ENCODE peak calls at places on chromosome 12, in six cellular contexts. D is ovary, K is body of pancreas, R is endothelial cell of umbilical vein, W is lower leg skin, V is heart left ventricle. G is an unnamed sample.

GRCh38 chr12:93116632-93117031 is 187.5 kb upstream of the EEA1 start:
- DNase-seq in R (no peak), D (no peak), W (no peak), K (no peak), V (no peak), G (no peak)

GRCh38 chr12:56391721-56392120 is 29.1 kb upstream of the APOF start:
- DNase-seq in V (no peak), W (no peak), D (no peak), R (no peak), K (no peak), G (no peak)

GRCh38 chr12:70459786-70460185 is 93.7 kb downstream of the KCNMB4 start:
- DNase-seq in K (no peak), R (no peak), W (no peak), V (no peak), D (no peak), G (no peak)

GRCh38 chr12:59405992-59406391 is 189.8 kb upstream of the SLC16A7 start:
- DNase-seq in D (no peak), W (no peak), R (no peak), V (no peak), K (no peak), G (no peak)

GRCh38 chr12:87112946-87113345 is 856.8 kb upstream of the MGAT4C start:
- DNase-seq in W (no peak), R (no peak), K (no peak), V (no peak), D (no peak), G (no peak)

GRCh38 chr12:18403182-18403581 is 141.9 kb downstream of the PIK3C2G start:
- DNase-seq in D (no peak), V (no peak), W (no peak), K (no peak), R (no peak), G (no peak)

GRCh38 chr12:1670815-1671268 is 20.0 kb upstream of the ADIPOR2 start:
- DNase-seq in D (no peak), V (no peak), W (no peak), R (no peak), K (no peak), G (no peak)

GRCh38 chr12:593396-593976 is 69.8 kb downstream of the NINJ2 start:
- DNase-seq in W (no peak), R (no peak), K (no peak), D (no peak), V (no peak), G (peak; percentile 36)

GRCh38 chr12:1533205-1533601 is 61.2 kb downstream of the FBXL14 start:
- DNase-seq in K (no peak), R (no peak), W (no peak), V (no peak), D (no peak), G (peak; percentile 39)

GRCh38 chr12:26732010-26732908 is 100.7 kb downstream of the ITPR2 start:
- DNase-seq in D (no peak), V (no peak), K (no peak), W (no peak), R (no peak), G (no peak)

GRCh38 chr12:46064548-46064947 is 74.2 kb upstream of the SCAF11 start:
- DNase-seq in W (no peak), R (no peak), V (no peak), K (no peak), D (no peak), G (no peak)

GRCh38 chr12:62537544-62537943 is 70.9 kb downstream of the MON2 start:
- DNase-seq in K (peak; percentile 52), D (peak; percentile 32), W (no peak), R (peak; percentile 78), V (peak; percentile 32), G (peak; percentile 14)

GRCh38 chr12:70919597-70920035 is 922 bp downstream of the PTPRR start:
- DNase-seq in R (no peak), D (no peak), V (no peak), W (no peak), K (no peak), G (no peak)

GRCh38 chr12:50567926-50568325 is 63.1 kb downstream of the DIP2B start:
- DNase-seq in R (peak; percentile 28), W (no peak), D (no peak), V (no peak), K (no peak), G (no peak)

GRCh38 chr12:72511906-72512305 is 239.7 kb downstream of the TRHDE start:
- DNase-seq in K (peak; percentile 38), R (no peak), V (no peak), D (no peak), W (no peak), G (no peak)

GRCh38 chr12:75981247-75981646 is 50.3 kb downstream of the PHLDA1 start:
- DNase-seq in V (no peak), R (peak; percentile 86), K (peak; percentile 14), D (no peak), W (no peak), G (no peak)

GRCh38 chr12:1531654-1532366 is 62.6 kb downstream of the FBXL14 start:
- DNase-seq in W (no peak), R (no peak), K (no peak), D (no peak), V (no peak), G (peak; percentile 41)

GRCh38 chr12:91105807-91106206 is 5.5 kb downstream of the LUM start:
- DNase-seq in D (no peak), W (no peak), R (no peak), K (no peak), V (no peak), G (no peak)

GRCh38 chr12:106139422-106140141 is 828 bp upstream of the NUAK1 start:
- DNase-seq in R (peak; percentile 79), V (peak; percentile 78), K (peak; percentile 90), W (peak; percentile 58), D (peak; percentile 82), G (no peak)

GRCh38 chr12:22014783-22015144 is 31.3 kb upstream of the CMAS start:
- DNase-seq in R (peak; percentile 18), W (no peak), V (peak; percentile 13), K (no peak), D (no peak), G (no peak)

GRCh38 chr12:132617822-132618682 is 524 bp upstream of the P2RX2 start:
- DNase-seq in V (no peak), W (no peak), R (no peak), K (no peak), D (no peak), G (no peak)

GRCh38 chr12:132465269-132466190 is 24.4 kb upstream of the FBRSL1 start:
- DNase-seq in R (no peak), D (no peak), V (no peak), K (no peak), W (no peak), G (no peak)

GRCh38 chr12:132539016-132539773 is 49.2 kb downstream of the FBRSL1 start:
- DNase-seq in V (no peak), K (no peak), R (no peak), D (no peak), W (no peak), G (no peak)

GRCh38 chr12:42483534-42483857 is 106.0 kb downstream of the PRICKLE1 start:
- DNase-seq in W (no peak), K (no peak), R (peak; percentile 70), V (peak; percentile 66), D (peak; percentile 78), G (no peak)

GRCh38 chr12:54865683-54866324 is 11.5 kb downstream of the MUCL1 start:
- DNase-seq in V (no peak), W (no peak), K (no peak), R (no peak), D (no peak), G (no peak)

GRCh38 chr12:15227004-15227679 is 5.9 kb upstream of the RERG start:
- DNase-seq in R (peak; percentile 55), K (peak; percentile 59), D (no peak), W (no peak), V (peak; percentile 16), G (peak; percentile 37)

DNA sequence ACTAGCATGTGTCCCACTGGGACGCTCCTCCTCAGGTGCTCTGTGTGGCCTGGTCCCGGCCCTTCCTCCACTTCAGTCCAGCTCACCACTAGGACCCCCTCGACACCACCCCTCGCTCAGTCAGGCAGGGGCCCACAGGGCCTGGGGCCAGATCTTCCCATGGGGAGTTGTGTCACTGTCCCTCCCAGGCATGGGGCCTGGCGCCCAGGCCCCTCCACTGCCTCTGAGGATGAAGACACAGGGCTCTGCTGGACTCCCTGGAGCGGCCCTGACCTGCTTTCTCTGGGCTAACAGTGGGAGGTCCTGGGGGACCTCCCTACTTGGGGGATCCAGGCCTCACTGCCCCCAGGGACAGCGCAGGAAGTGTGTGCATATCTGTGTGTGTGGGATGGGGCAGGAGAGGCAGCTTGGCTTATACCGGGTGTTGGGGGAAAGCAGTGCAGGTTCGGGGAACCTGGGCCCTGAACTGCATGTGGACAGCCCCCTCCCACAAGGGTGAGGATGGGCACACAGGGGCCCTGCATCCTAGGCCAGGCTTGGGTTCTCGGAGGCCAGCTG is 43.8 kb downstream of the KRT80 start:
- DNase-seq in W (no peak), D (no peak), K (no peak), V (no peak), R (no peak), G (no peak)
- TF ChIP-seq POLR2A in W (no peak), D (no peak), K (no peak), V (no peak), R (no peak), G (no peak)

DNA sequence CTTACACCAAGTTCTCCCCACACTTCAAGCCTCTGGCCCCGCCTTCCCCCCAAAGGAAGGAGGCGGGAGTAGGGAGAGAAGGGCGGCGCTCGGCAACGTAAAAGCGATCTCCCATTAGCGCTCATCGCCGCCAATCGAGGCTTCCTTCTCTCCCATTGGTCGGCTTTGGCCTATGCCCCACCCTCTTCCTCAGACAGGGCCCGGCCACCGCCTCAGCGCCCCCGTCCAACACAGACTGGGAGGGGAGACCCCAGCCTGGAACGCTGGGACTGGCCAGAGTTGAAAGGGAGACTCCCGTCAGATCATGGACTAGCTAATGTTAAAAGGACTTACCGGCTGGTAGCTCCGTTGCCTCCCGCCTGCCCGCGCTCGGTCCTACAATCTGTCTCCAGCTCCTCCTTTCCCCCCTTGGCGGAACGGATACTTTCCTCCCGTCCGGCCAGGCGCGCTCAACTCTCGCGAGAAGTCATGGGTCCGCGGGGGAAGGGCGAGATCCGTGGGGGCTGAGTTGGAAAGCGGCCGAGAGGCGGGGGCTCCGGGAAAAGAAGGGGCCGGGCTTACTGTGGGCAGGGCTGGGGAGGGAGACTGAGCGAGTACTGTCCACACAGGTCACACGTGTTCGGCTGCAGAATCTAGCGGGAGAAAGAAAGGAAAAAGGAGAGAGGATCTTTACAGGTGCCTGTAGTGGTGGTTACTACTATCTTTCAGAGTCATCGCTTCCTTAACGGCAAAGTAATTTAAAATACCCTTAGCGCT is at the start of gene ATF7:
- DNase-seq in K (peak; percentile 97), W (peak; percentile 97), V (peak; percentile 98), D (peak; percentile 100), R (peak; percentile 99), G (peak; percentile 99)
- TF ChIP-seq POLR2A in K (peak; percentile 82), W (no peak), V (no peak), D (peak; percentile 79), R (no peak), G (peak; percentile 63)

DNA sequence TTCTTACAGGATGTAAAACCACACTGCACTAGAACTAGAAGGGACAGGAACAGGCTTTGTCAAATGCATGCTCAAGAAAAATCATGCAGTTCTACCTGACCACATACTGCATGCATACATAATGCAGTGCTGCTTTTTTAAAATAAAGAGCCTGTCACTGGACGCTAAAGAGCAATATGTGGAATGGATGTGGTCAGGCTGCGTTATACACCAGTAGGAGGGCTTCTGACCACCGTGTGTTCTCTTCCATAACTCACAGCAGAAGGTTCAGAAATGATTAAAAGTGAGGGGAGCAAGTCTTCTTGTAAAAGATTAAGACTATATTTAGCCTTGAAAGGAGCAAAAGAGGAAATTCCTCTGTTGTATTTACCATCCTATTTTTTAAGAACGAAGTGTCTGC is 392.0 kb downstream of the EMP1 start:
- DNase-seq in K (no peak), W (no peak), R (no peak), V (no peak), D (no peak), G (no peak)
- TF ChIP-seq POLR2A in K (no peak), W (no peak), R (no peak), V (no peak), D (no peak), G (no peak)

GRCh38 chr12:112836736-112837628 is 45.4 kb downstream of the RPH3A start:
- DNase-seq in W (no peak), K (no peak), R (peak; percentile 30), V (no peak), D (no peak), G (no peak)
- TF ChIP-seq POLR2A in W (no peak), K (no peak), R (no peak), V (no peak), D (no peak), G (no peak)

G was measured in erythroblast.